ENCODE peak calls at places on chromosomes 7 and 10, in six cellular contexts. L is lower lobe of right lung, K is B cell, U is uterus, E is endothelial cell, P is fibroblast of mammary gland. S is an unnamed sample.

GRCh38 chr7:143906176-143906575 is 4.2 kb upstream of the TCAF1 start:
- DNase-seq in P (no peak), U (peak), L (no peak), K (no peak), E (no peak), S (no peak)

GRCh38 chr7:52088008-52088787 is 771.6 kb upstream of the COBL start:
- DNase-seq in E (peak), U (no peak), K (no peak), L (no peak), P (no peak), S (no peak)

GRCh38 chr7:34091330-34091917 is 186.1 kb downstream of the BMPER start:
- DNase-seq in E (peak), L (no peak), U (no peak), P (peak), K (no peak), S (peak)

GRCh38 chr10:20406607-20407188 is 490.4 kb downstream of the NEBL start:
- DNase-seq in P (no peak), K (no peak), L (no peak), E (no peak), U (no peak), S (no peak)

GRCh38 chr10:101489355-101489754 is 98.7 kb downstream of the POLL start:
- DNase-seq in K (no peak), E (no peak), L (no peak), P (peak), U (no peak), S (peak)

GRCh38 chr10:130171196-130171595 is 35.0 kb downstream of the GLRX3 start:
- DNase-seq in P (no peak), U (no peak), K (no peak), E (no peak), L (no peak), S (no peak)

GRCh38 chr7:87218941-87219544 is 489 bp downstream of the TMEM243 start:
- DNase-seq in E (peak), P (peak), L (peak), U (peak), K (peak), S (peak)

GRCh38 chr7:157150825-157151412 is 12.2 kb downstream of the UBE3C start:
- DNase-seq in U (no peak), K (no peak), L (no peak), P (peak), E (peak), S (peak)

GRCh38 chr7:55075464-55075971 is 56.7 kb downstream of the EGFR start:
- DNase-seq in P (peak), K (no peak), L (no peak), U (peak), E (no peak), S (peak)

GRCh38 chr7:33698006-33698405 is 207.3 kb upstream of the BMPER start:
- DNase-seq in U (no peak), L (no peak), K (no peak), E (no peak), P (no peak), S (no peak)

GRCh38 chr7:34759477-34760125 is 101.6 kb downstream of the NPSR1 start:
- DNase-seq in P (peak), U (no peak), K (no peak), E (peak), L (no peak), S (peak)

GRCh38 chr7:151491859-151492258 is 27.8 kb downstream of the RHEB start:
- DNase-seq in E (no peak), K (no peak), L (no peak), P (peak), U (no peak), S (peak)

GRCh38 chr10:12812541-12812940 is 189.0 kb downstream of the CCDC3 start:
- DNase-seq in E (no peak), U (no peak), L (no peak), K (no peak), P (no peak), S (no peak)

GRCh38 chr7:44213872-44214595 is 13.3 kb downstream of the YKT6 start:
- DNase-seq in E (peak), L (no peak), U (no peak), P (peak), K (peak), S (peak)

GRCh38 chr10:108862691-108863350 is 1060.5 kb downstream of the XPNPEP1 start:
- DNase-seq in K (no peak), U (no peak), E (no peak), P (peak), L (no peak), S (no peak)

GRCh38 chr7:75695036-75695435 is 43.7 kb downstream of the HIP1 start:
- DNase-seq in L (no peak), U (no peak), E (no peak), P (no peak), K (no peak), S (no peak)

GRCh38 chr10:99621454-99622246 is 1.4 kb upstream of the SLC25A28 start:
- DNase-seq in U (no peak), E (no peak), K (no peak), P (no peak), L (no peak), S (no peak)

DNA sequence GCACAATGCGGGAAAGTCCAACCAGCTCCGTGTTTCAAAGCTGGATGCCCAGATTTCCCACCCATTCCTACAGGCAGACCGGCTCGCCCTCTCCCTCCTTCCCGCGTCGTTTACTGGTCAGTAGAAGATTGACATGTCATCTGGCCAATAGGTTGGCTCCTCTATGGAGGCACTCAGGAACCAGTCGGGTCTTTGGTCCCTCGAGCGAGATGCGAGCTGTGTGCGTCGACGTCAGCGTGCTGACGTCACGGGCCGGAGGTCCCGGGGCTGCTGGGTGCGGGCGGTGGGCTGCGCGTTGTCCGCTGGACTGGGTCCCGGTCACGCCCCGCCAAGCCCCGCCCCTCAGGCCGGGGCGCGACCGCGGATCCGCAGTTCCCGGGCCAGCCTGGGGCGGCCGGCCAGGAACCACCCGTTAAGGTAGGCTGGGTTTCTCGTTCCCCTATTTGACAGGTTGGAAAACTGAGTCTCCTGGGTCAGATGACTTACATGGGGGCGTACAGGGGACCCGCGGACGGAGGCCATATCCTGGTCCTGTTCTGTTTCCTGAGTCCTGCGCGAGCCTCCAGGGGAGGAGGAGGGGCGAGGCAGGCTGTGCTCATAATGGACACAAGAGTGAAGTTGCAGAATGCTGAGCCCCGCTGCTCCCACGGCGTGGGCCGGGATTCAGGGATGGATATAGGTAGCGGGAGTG is at the start of gene STARD3NL:
- DNase-seq in U (peak), L (peak), E (peak), P (peak), K (peak), S (peak)
- TF ChIP-seq CTCF in U (no peak), L (no peak), E (no peak), P (no peak), K (no peak), S (no peak)

GRCh38 chr7:45921699-45922519 is 837 bp upstream of the IGFBP3 start:
- DNase-seq in E (peak), L (peak), P (peak), K (no peak), U (peak), S (peak)
- TF ChIP-seq CTCF in E (peak), L (peak), P (peak), K (no peak), U (peak), S (peak)

DNA sequence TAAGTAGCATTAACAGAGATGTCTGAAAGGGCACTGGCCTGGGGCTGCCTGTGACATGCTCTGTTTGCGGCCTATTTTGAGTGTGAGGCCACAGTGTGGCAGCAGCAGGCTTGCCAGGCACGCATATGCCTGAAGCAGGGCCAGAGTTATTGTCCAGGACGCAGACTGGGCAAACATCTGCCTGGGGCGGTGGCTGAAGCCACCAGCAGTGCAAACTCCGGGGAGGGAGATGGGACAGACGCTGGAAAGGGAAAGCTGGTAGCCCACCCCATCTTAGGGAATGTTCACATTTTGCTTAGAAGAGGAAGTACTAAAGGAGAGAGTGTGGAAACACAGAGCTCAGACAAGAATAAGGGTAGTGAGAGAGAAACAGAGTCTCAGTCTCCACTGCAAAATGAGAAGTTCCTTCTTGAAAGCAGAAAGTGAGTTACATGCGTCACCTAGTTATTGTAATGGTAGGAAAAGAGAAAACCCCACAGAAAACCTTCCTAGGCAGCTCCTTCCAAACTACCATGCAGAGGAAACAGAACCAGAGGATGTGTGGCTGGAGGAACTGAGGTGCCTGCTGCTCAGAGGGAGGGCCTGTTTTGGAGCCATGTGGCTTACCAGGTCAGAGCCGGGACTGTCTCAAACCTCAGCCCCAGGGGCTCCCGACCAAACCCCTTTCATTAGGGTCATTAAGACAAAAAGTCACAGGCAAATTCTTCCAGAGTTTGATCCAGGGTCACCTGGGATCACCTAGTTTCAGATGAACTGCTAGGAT is 14.5 kb downstream of the AKR1B1 start:
- DNase-seq in E (no peak), L (no peak), U (no peak), P (no peak), K (no peak), S (no peak)
- TF ChIP-seq CTCF in E (no peak), L (no peak), U (no peak), P (no peak), K (no peak), S (no peak)

GRCh38 chr7:80453699-80454340 is 58.0 kb downstream of the GNAT3 start:
- DNase-seq in E (no peak), U (no peak), L (no peak), K (no peak), P (peak), S (peak)
- TF ChIP-seq CTCF in E (peak), U (peak), L (peak), K (no peak), P (peak), S (peak)

GRCh38 chr10:68137174-68137573 is 27.9 kb downstream of the MYPN start:
- DNase-seq in K (no peak), E (no peak), P (peak), L (no peak), U (no peak), S (peak)

GRCh38 chr10:68139451-68140272 is 30.4 kb downstream of the MYPN start:
- DNase-seq in L (no peak), E (no peak), U (no peak), K (no peak), P (peak), S (no peak)

GRCh38 chr10:68135362-68135761 is 26.1 kb downstream of the MYPN start:
- DNase-seq in L (no peak), P (peak), E (no peak), U (no peak), K (no peak), S (peak)

GRCh38 chr10:68135922-68136718 is 26.8 kb downstream of the MYPN start:
- DNase-seq in E (no peak), K (no peak), P (peak), L (no peak), U (no peak), S (peak)

GRCh38 chr10:68138526-68138925 is 29.2 kb downstream of the MYPN start:
- DNase-seq in E (no peak), L (no peak), U (no peak), K (no peak), P (no peak), S (no peak)
- TF ChIP-seq CTCF in E (no peak), L (no peak), U (no peak), K (no peak), P (no peak), S (no peak)

DNA sequence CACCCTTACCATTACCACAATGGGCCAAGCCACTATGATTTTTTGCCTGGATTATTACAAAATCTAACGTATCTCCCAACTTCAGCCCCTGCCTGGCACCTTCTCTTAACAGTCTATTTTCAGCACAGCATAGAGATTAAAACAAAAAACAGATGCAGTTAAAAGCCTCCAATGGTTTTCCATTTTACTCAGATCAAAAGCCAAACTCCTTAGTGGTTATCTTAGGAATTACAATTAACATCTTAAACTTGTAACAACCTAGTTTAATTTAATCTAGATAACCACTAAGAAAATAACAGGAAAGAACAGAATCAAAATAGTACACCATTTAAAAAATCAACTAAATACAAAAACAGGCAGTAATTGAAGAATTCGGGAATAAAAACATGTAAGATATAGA is 43.5 kb downstream of the DNAJC1 start:
- DNase-seq in E (no peak), K (no peak), L (no peak), P (no peak), U (no peak), S (no peak)
- TF ChIP-seq CTCF in E (no peak), K (no peak), L (no peak), P (no peak), U (no peak), S (no peak)

GRCh38 chr10:114404171-114405010 is at the start of gene AFAP1L2:
- DNase-seq in U (peak), E (peak), L (no peak), P (no peak), K (no peak), S (no peak)

GRCh38 chr10:114405011-114405350 is 679 bp upstream of the AFAP1L2 start:
- DNase-seq in L (no peak), P (no peak), K (no peak), U (no peak), E (no peak), S (no peak)

GRCh38 chr10:114402871-114403544 is 1.3 kb downstream of the AFAP1L2 start:
- DNase-seq in U (no peak), E (no peak), P (no peak), K (no peak), L (no peak), S (no peak)

GRCh38 chr10:114402233-114402632 is 2.1 kb downstream of the AFAP1L2 start:
- DNase-seq in U (no peak), P (no peak), L (no peak), E (no peak), K (no peak), S (no peak)

DNA sequence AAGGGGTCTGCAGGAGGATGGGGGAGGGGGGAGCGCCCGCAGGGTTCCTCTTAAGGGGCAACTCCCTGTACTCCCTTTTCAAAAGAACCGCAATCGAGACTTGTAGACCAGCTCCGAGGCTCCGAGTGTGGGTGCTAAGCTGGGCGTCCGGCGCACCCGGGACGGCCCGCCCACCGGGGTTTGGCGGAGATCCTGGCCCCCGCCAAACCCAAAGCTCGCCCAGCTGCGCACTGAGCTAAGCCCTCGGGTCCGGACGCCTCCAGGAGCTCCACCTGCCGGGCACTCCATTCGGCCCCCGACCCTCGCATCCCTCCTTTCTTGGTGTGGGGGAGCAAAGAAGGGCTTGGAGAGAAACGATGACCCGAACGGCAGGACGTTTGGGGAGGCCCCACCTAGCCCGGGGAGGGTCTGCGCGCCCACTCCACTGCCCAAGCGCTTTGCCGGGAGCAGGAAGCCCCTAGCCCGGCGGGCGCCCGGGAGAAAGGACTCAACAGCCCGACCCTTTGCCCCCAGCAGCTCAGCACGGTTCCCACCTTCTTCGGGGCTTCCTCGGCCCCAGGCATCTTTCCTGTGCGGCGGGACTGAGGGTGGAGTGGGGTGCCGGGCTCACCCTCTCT is 649 bp downstream of the AFAP1L2 start:
- DNase-seq in P (no peak), L (no peak), U (peak), E (peak), K (no peak), S (no peak)
- TF ChIP-seq CTCF in P (no peak), L (peak), U (peak), E (no peak), K (no peak), S (no peak)

GRCh38 chr7:98291717-98292116 is 10.2 kb downstream of the BRI3 start:
- DNase-seq in E (no peak), U (no peak), L (no peak), K (peak), P (no peak), S (no peak)
- TF ChIP-seq CTCF in E (no peak), U (no peak), L (peak), K (no peak), P (no peak), S (peak)